ENCODE peak calls at places on chromosomes 4 and X, in six cellular contexts. D is activated naive CD4-positive, alpha-beta T cell treated with Interleukin-2 at 50 U/mL for 16 hours; H is sciatic nerve; O is NCI-H1105; K is psoas muscle; M is stimulated activated CD4-positive, alpha-beta T cell treated with anti-CD3 and anti-CD28 coated beads, Interleukin-12 subunit alpha, Interleukin-12 subunit beta, amount 100 ng/mL, for 24 hours. B is an unnamed sample.

GRCh38 chrX:118497180-118497814 is 1.7 kb downstream of the DOCK11 start:
- DNase-seq in D (peak), H (no peak), O (no peak), K (no peak), M (no peak), B (no peak)

GRCh38 chr4:67087897-67088296 is 457.4 kb downstream of the CENPC start:
- DNase-seq in D (peak), H (no peak), O (no peak), K (no peak), M (peak), B (no peak)

GRCh38 chrX:19870206-19870605 is 17.2 kb downstream of the SH3KBP1 start:
- DNase-seq in D (no peak), H (no peak), O (no peak), K (no peak), M (no peak), B (no peak)

GRCh38 chrX:53280703-53281320 is 572 bp downstream of the IQSEC2 start:
- DNase-seq in D (no peak), H (peak), O (no peak), K (peak), M (no peak), B (no peak)

GRCh38 chr4:128811571-128812359 is 2.3 kb downstream of the JADE1 start:
- DNase-seq in D (peak), H (peak), O (peak), K (peak), M (peak), B (peak)

GRCh38 chr4:146146918-146147317 is 28.6 kb upstream of the LSM6 start:
- DNase-seq in D (no peak), H (no peak), O (no peak), K (no peak), M (no peak), B (no peak)

GRCh38 chr4:173333658-173334084 is 487 bp downstream of the HMGB2 start:
- DNase-seq in D (peak), H (peak), O (peak), K (peak), M (peak), B (peak)

GRCh38 chrX:34918856-34919255 is 23.7 kb upstream of the FAM47B start:
- DNase-seq in D (no peak), H (no peak), O (no peak), K (no peak), M (no peak), B (peak)

GRCh38 chr4:54228563-54229501 is at the start of gene PDGFRA:
- DNase-seq in D (no peak), H (peak), O (no peak), K (peak), M (no peak), B (no peak)

GRCh38 chrX:49171752-49172279 is at the start of gene PLP2:
- DNase-seq in D (peak), H (no peak), O (no peak), K (peak), M (peak), B (peak)

GRCh38 chr4:187085339-187085738 is 361.7 kb upstream of the FAT1 start:
- DNase-seq in D (no peak), H (no peak), O (no peak), K (no peak), M (no peak), B (no peak)

GRCh38 chr4:147633113-147633512 is 15.9 kb downstream of the TMEM184C start:
- DNase-seq in D (no peak), H (no peak), O (no peak), K (no peak), M (no peak), B (no peak)

GRCh38 chrX:68892651-68893050 is 63.8 kb downstream of the EFNB1 start:
- DNase-seq in D (no peak), H (no peak), O (no peak), K (no peak), M (no peak), B (no peak)

GRCh38 chrX:1455948-1456280 is 3.2 kb upstream of the ASMTL start:
- DNase-seq in D (no peak), H (no peak), O (no peak), K (no peak), M (no peak), B (no peak)

GRCh38 chr4:13523591-13524503 is 20.5 kb downstream of the NKX3-2 start:
- DNase-seq in D (no peak), H (no peak), O (no peak), K (no peak), M (no peak), B (no peak)